ENCODE peak calls at places on chromosomes 7 and 10, in four cellular contexts. One of them, this sample, is unnamed.

GRCh38 chr10:96850825-96851224 is 18.7 kb downstream of the LCOR start:
- DNase-seq in cardiac fibroblast: peak
- DNase-seq in progenitor cell of endocrine pancreas: no peak
- DNase-seq in sigmoid colon: no peak
- DNase-seq in this sample: no peak

GRCh38 chr7:12839508-12840153 is 152.2 kb downstream of the ARL4A start:
- DNase-seq in cardiac fibroblast: no peak
- DNase-seq in progenitor cell of endocrine pancreas: no peak
- DNase-seq in sigmoid colon: no peak
- DNase-seq in this sample: no peak

GRCh38 chr7:127845497-127846214 is 185.6 kb downstream of the LRRC4 start:
- DNase-seq in cardiac fibroblast: no peak
- DNase-seq in progenitor cell of endocrine pancreas: no peak
- DNase-seq in sigmoid colon: no peak
- DNase-seq in this sample: no peak

GRCh38 chr10:106705576-106706526 is 458.7 kb downstream of the SORCS1 start:
- DNase-seq in cardiac fibroblast: peak
- DNase-seq in progenitor cell of endocrine pancreas: peak
- DNase-seq in sigmoid colon: peak
- DNase-seq in this sample: peak

GRCh38 chr10:107894521-107894920 is 730.0 kb upstream of the SORCS1 start:
- DNase-seq in cardiac fibroblast: no peak
- DNase-seq in progenitor cell of endocrine pancreas: no peak
- DNase-seq in sigmoid colon: no peak
- DNase-seq in this sample: no peak

GRCh38 chr10:6401066-6401465 is 179.0 kb downstream of the PRKCQ start:
- DNase-seq in cardiac fibroblast: peak
- DNase-seq in progenitor cell of endocrine pancreas: no peak
- DNase-seq in sigmoid colon: no peak
- DNase-seq in this sample: no peak

GRCh38 chr7:48048113-48048512 is 12.8 kb downstream of the C7orf57 start:
- DNase-seq in cardiac fibroblast: no peak
- DNase-seq in progenitor cell of endocrine pancreas: no peak
- DNase-seq in sigmoid colon: no peak
- DNase-seq in this sample: no peak

GRCh38 chr7:130901209-130901783 is 167.3 kb upstream of the KLF14 start:
- DNase-seq in cardiac fibroblast: peak
- DNase-seq in progenitor cell of endocrine pancreas: no peak
- DNase-seq in sigmoid colon: peak
- DNase-seq in this sample: no peak

GRCh38 chr10:92914478-92915066 is 66.3 kb downstream of the EXOC6 start:
- DNase-seq in cardiac fibroblast: peak
- DNase-seq in progenitor cell of endocrine pancreas: peak
- DNase-seq in sigmoid colon: no peak
- DNase-seq in this sample: no peak

GRCh38 chr7:25968205-25968993 is 183.6 kb upstream of the NFE2L3 start:
- DNase-seq in cardiac fibroblast: no peak
- DNase-seq in progenitor cell of endocrine pancreas: no peak
- DNase-seq in sigmoid colon: no peak
- DNase-seq in this sample: no peak

GRCh38 chr7:116616555-116617059 is 55.4 kb upstream of the MET start:
- DNase-seq in cardiac fibroblast: peak
- DNase-seq in progenitor cell of endocrine pancreas: no peak
- DNase-seq in sigmoid colon: no peak
- DNase-seq in this sample: no peak

GRCh38 chr10:49552277-49552676 is 13.4 kb upstream of the ERCC6 start:
- DNase-seq in cardiac fibroblast: peak
- DNase-seq in progenitor cell of endocrine pancreas: no peak
- DNase-seq in sigmoid colon: no peak
- DNase-seq in this sample: no peak

GRCh38 chr7:69790915-69791473 is 192.7 kb downstream of the AUTS2 start:
- DNase-seq in cardiac fibroblast: no peak
- DNase-seq in progenitor cell of endocrine pancreas: no peak
- DNase-seq in sigmoid colon: no peak
- DNase-seq in this sample: no peak

GRCh38 chr7:50696810-50697582 is 85.7 kb downstream of the GRB10 start:
- DNase-seq in cardiac fibroblast: peak
- DNase-seq in progenitor cell of endocrine pancreas: no peak
- DNase-seq in sigmoid colon: no peak
- DNase-seq in this sample: no peak

GRCh38 chr7:64799-65430 is 127.5 kb upstream of the FAM20C start:
- DNase-seq in cardiac fibroblast: peak
- DNase-seq in progenitor cell of endocrine pancreas: no peak
- DNase-seq in sigmoid colon: peak
- DNase-seq in this sample: no peak

GRCh38 chr7:10706875-10707493 is 266.7 kb upstream of the PHF14 start:
- DNase-seq in cardiac fibroblast: no peak
- DNase-seq in progenitor cell of endocrine pancreas: no peak
- DNase-seq in sigmoid colon: no peak
- DNase-seq in this sample: no peak

GRCh38 chr7:151309306-151309705 is 32.3 kb upstream of the NUB1 start:
- DNase-seq in cardiac fibroblast: peak
- DNase-seq in progenitor cell of endocrine pancreas: no peak
- DNase-seq in sigmoid colon: no peak
- DNase-seq in this sample: no peak

GRCh38 chr7:154698726-154699291 is 304.1 kb downstream of the PAXIP1 start:
- DNase-seq in cardiac fibroblast: no peak
- DNase-seq in progenitor cell of endocrine pancreas: no peak
- DNase-seq in sigmoid colon: no peak
- DNase-seq in this sample: no peak

GRCh38 chr7:101411477-101411954 is 48.8 kb downstream of the COL26A1 start:
- DNase-seq in cardiac fibroblast: no peak
- DNase-seq in progenitor cell of endocrine pancreas: no peak
- DNase-seq in sigmoid colon: no peak
- DNase-seq in this sample: no peak

GRCh38 chr7:73974948-73975926 is 52.7 kb upstream of the ELN start:
- DNase-seq in cardiac fibroblast: no peak
- DNase-seq in progenitor cell of endocrine pancreas: no peak
- DNase-seq in sigmoid colon: no peak
- DNase-seq in this sample: peak

GRCh38 chr7:120278773-120279172 is 5.8 kb downstream of the KCND2 start:
- DNase-seq in cardiac fibroblast: no peak
- DNase-seq in progenitor cell of endocrine pancreas: no peak
- DNase-seq in sigmoid colon: no peak
- DNase-seq in this sample: no peak

GRCh38 chr10:51074238-51075028 is at the start of gene PRKG1:
- DNase-seq in cardiac fibroblast: peak
- DNase-seq in progenitor cell of endocrine pancreas: peak
- DNase-seq in sigmoid colon: peak
- DNase-seq in this sample: peak

GRCh38 chr7:131507592-131508331 is 48.7 kb downstream of the PODXL start:
- DNase-seq in cardiac fibroblast: peak
- DNase-seq in progenitor cell of endocrine pancreas: peak
- DNase-seq in sigmoid colon: peak
- DNase-seq in this sample: peak

GRCh38 chr10:31596765-31597164 is 277.7 kb downstream of the ZEB1 start:
- DNase-seq in cardiac fibroblast: no peak
- DNase-seq in progenitor cell of endocrine pancreas: no peak
- DNase-seq in sigmoid colon: no peak
- DNase-seq in this sample: no peak

GRCh38 chr10:128877141-128877540 is 589.9 kb upstream of the MGMT start:
- DNase-seq in cardiac fibroblast: no peak
- DNase-seq in progenitor cell of endocrine pancreas: no peak
- DNase-seq in sigmoid colon: no peak
- DNase-seq in this sample: peak

GRCh38 chr7:18866359-18867036 is 250.9 kb downstream of the TWIST1 start:
- DNase-seq in cardiac fibroblast: peak
- DNase-seq in progenitor cell of endocrine pancreas: no peak
- DNase-seq in sigmoid colon: peak
- DNase-seq in this sample: no peak

GRCh38 chr10:80270887-80271286 is 18.6 kb downstream of the MAT1A start:
- DNase-seq in cardiac fibroblast: no peak
- DNase-seq in progenitor cell of endocrine pancreas: no peak
- DNase-seq in sigmoid colon: no peak
- DNase-seq in this sample: no peak

GRCh38 chr10:79274279-79275104 is 72.8 kb upstream of the PPIF start:
- DNase-seq in cardiac fibroblast: peak
- DNase-seq in progenitor cell of endocrine pancreas: no peak
- DNase-seq in sigmoid colon: peak
- DNase-seq in this sample: no peak

GRCh38 chr10:30775779-30776591 is 146.4 kb upstream of the LYZL2 start:
- DNase-seq in cardiac fibroblast: peak
- DNase-seq in progenitor cell of endocrine pancreas: no peak
- DNase-seq in sigmoid colon: peak
- DNase-seq in this sample: no peak

GRCh38 chr7:135335628-135336139 is 102.0 kb downstream of the STRA8 start:
- DNase-seq in cardiac fibroblast: peak
- DNase-seq in progenitor cell of endocrine pancreas: peak
- DNase-seq in sigmoid colon: no peak
- DNase-seq in this sample: peak

GRCh38 chr10:63673846-63674245 is 152.6 kb downstream of the REEP3 start:
- DNase-seq in cardiac fibroblast: no peak
- DNase-seq in progenitor cell of endocrine pancreas: no peak
- DNase-seq in sigmoid colon: no peak
- DNase-seq in this sample: no peak

GRCh38 chr10:29636178-29636577 is 1.4 kb upstream of the SVIL start:
- DNase-seq in cardiac fibroblast: peak
- DNase-seq in progenitor cell of endocrine pancreas: no peak
- DNase-seq in sigmoid colon: no peak
- DNase-seq in this sample: no peak

GRCh38 chr7:85074-85945 is 107.1 kb upstream of the FAM20C start:
- DNase-seq in cardiac fibroblast: no peak
- DNase-seq in progenitor cell of endocrine pancreas: no peak
- DNase-seq in sigmoid colon: peak
- DNase-seq in this sample: no peak

GRCh38 chr10:48900296-48900695 is 39.3 kb downstream of the LRRC18 start:
- DNase-seq in cardiac fibroblast: no peak
- DNase-seq in progenitor cell of endocrine pancreas: no peak
- DNase-seq in sigmoid colon: no peak
- DNase-seq in this sample: peak

GRCh38 chr7:148935451-148935850 is 51.4 kb upstream of the EZH2 start:
- DNase-seq in cardiac fibroblast: no peak
- DNase-seq in progenitor cell of endocrine pancreas: no peak
- DNase-seq in sigmoid colon: no peak
- DNase-seq in this sample: no peak

GRCh38 chr7:70785427-70785826 is 346.5 kb upstream of the GALNT17 start:
- DNase-seq in cardiac fibroblast: no peak
- DNase-seq in progenitor cell of endocrine pancreas: no peak
- DNase-seq in sigmoid colon: no peak
- DNase-seq in this sample: no peak

GRCh38 chr7:143341842-143342241 is 20.7 kb downstream of the FAM131B start:
- DNase-seq in cardiac fibroblast: no peak
- DNase-seq in progenitor cell of endocrine pancreas: no peak
- DNase-seq in sigmoid colon: no peak
- DNase-seq in this sample: no peak

GRCh38 chr7:143347950-143348349 is 14.6 kb downstream of the FAM131B start:
- DNase-seq in cardiac fibroblast: no peak
- DNase-seq in progenitor cell of endocrine pancreas: no peak
- DNase-seq in sigmoid colon: no peak
- DNase-seq in this sample: no peak

GRCh38 chr7:143343596-143343995 is 18.9 kb downstream of the FAM131B start:
- DNase-seq in cardiac fibroblast: no peak
- DNase-seq in progenitor cell of endocrine pancreas: no peak
- DNase-seq in sigmoid colon: no peak
- DNase-seq in this sample: no peak

GRCh38 chr7:143345428-143345900 is 17.0 kb downstream of the FAM131B start:
- DNase-seq in cardiac fibroblast: peak
- DNase-seq in progenitor cell of endocrine pancreas: peak
- DNase-seq in sigmoid colon: no peak
- DNase-seq in this sample: no peak

GRCh38 chr7:143346018-143346417 is 16.5 kb downstream of the FAM131B start:
- DNase-seq in cardiac fibroblast: no peak
- DNase-seq in progenitor cell of endocrine pancreas: no peak
- DNase-seq in sigmoid colon: no peak
- DNase-seq in this sample: no peak
- TF ChIP-seq CTCF in cardiac fibroblast: no peak
- TF ChIP-seq CTCF in progenitor cell of endocrine pancreas: no peak
- TF ChIP-seq CTCF in sigmoid colon: no peak
- TF ChIP-seq CTCF in this sample: no peak

DNA sequence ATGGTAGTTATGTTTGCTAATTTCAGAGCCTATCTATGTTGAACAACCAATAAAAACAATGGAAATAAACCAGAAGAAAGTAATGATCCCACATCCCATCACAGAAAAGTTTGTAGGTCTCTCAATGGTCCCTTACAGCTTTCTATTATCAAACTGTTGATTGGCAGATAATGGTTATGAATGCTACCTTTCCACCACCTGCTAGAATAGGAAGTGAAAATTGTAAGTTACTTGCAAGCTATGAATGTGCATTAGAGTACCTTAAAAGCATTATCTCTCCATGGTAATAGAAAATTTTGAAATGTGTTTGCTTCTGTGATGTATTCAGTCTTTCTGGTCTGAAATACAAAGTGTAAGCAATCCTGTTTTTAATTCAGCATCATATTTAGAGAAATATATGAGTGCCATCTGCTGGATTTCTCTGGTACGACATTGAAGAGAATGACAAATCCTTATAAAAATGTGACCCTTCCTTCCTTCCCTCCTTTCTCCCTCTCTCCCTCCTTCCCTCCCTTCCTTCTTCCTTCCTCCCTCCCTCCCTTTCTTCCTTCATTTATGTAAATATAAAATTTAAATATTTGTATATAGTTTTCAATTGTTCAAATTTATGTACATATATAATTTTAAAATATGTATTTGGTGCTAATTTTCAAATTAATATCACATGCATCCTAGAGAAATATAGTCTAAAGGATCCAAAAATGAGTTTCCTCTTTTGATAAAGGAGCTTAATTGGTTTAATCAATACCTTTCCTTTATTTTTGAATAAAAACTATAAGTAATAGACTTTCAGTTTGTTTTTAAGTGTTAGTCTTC is 41.4 kb upstream of the PNLIPRP3 start:
- DNase-seq in cardiac fibroblast: peak
- DNase-seq in progenitor cell of endocrine pancreas: no peak
- DNase-seq in sigmoid colon: no peak
- DNase-seq in this sample: no peak
- TF ChIP-seq CTCF in cardiac fibroblast: peak
- TF ChIP-seq CTCF in progenitor cell of endocrine pancreas: peak
- TF ChIP-seq CTCF in sigmoid colon: peak
- TF ChIP-seq CTCF in this sample: peak

GRCh38 chr10:21517134-21517982 is 8.1 kb downstream of the SKIDA1 start:
- DNase-seq in cardiac fibroblast: peak
- DNase-seq in progenitor cell of endocrine pancreas: no peak
- DNase-seq in sigmoid colon: peak
- DNase-seq in this sample: no peak
- TF ChIP-seq CTCF in cardiac fibroblast: no peak
- TF ChIP-seq CTCF in progenitor cell of endocrine pancreas: no peak
- TF ChIP-seq CTCF in sigmoid colon: no peak
- TF ChIP-seq CTCF in this sample: no peak

GRCh38 chr10:4766449-4766848 is 59.6 kb upstream of the AKR1E2 start:
- DNase-seq in cardiac fibroblast: peak
- DNase-seq in progenitor cell of endocrine pancreas: no peak
- DNase-seq in sigmoid colon: no peak
- DNase-seq in this sample: no peak
- TF ChIP-seq CTCF in cardiac fibroblast: no peak
- TF ChIP-seq CTCF in progenitor cell of endocrine pancreas: no peak
- TF ChIP-seq CTCF in sigmoid colon: no peak
- TF ChIP-seq CTCF in this sample: no peak

This sample was measured in type B pancreatic cell.